ENCODE peak calls at places on chromosomes 7 and 10, in four cellular contexts. G is HepG2, Z is K562, R is SK-N-SH. F is an unnamed sample.

GRCh38 chr10:70759769-70760168 is 25.4 kb downstream of the TBATA start:
- DNase-seq in G (no peak), Z (no peak), R (no peak), F (no peak)

GRCh38 chr7:132353902-132354301 is 222.4 kb downstream of the PLXNA4 start:
- DNase-seq in G (no peak), Z (no peak), R (peak), F (no peak)

GRCh38 chr10:43043773-43044394 is 33.0 kb upstream of the RET start:
- DNase-seq in R (peak), G (no peak), Z (no peak), F (no peak)

GRCh38 chr10:93417264-93417663 is 64.9 kb downstream of the MYOF start:
- DNase-seq in R (no peak), G (no peak), Z (no peak), F (no peak)

GRCh38 chr7:69823151-69823744 is 225.0 kb downstream of the AUTS2 start:
- DNase-seq in R (no peak), G (no peak), Z (no peak), F (no peak)

GRCh38 chr7:30843741-30844482 is 67.7 kb upstream of the AQP1 start:
- DNase-seq in G (no peak), Z (no peak), R (no peak), F (no peak)

GRCh38 chr7:33845991-33846509 is 59.3 kb upstream of the BMPER start:
- DNase-seq in Z (no peak), R (no peak), G (no peak), F (no peak)

GRCh38 chr7:101784275-101785127 is 32.9 kb upstream of the CUX1 start:
- DNase-seq in R (no peak), Z (peak), G (peak), F (no peak)

GRCh38 chr7:51611937-51612336 is 295.3 kb upstream of the COBL start:
- DNase-seq in Z (no peak), R (no peak), G (no peak), F (no peak)

GRCh38 chr10:109966961-109967738 is 40.6 kb upstream of the ADD3 start:
- DNase-seq in Z (no peak), G (peak), R (peak), F (no peak)

GRCh38 chr7:75579899-75580298 is 87.8 kb downstream of the SPDYE5 start:
- DNase-seq in G (no peak), Z (no peak), R (no peak), F (no peak)

GRCh38 chr7:55345292-55345691 is 19.8 kb upstream of the LANCL2 start:
- DNase-seq in G (no peak), R (no peak), Z (no peak), F (no peak)

GRCh38 chr7:130893441-130893894 is 159.5 kb upstream of the KLF14 start:
- DNase-seq in G (peak), Z (no peak), R (no peak), F (no peak)

DNA sequence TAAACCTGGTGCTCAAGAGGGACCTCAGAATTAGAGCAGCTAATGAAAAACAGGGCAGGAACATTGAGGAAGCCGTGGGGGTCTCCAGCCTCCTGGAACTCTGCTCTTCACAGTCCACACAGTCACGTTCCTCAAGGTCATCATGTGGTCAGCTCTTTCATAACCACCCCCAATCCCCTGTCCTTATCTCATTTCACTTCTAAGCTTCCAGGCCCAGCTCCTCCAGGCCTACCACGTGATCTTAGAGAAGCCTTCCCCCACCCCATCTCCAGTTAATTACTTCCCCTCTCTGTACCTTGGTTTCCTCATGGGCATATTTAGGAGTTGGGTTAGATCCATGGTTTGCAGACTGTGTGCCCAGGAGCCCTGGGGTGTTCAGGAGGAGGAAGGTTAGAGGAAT is 106.4 kb upstream of the TCF7L2 start:
- DNase-seq in G (peak), R (no peak), Z (peak), F (no peak)
- TF ChIP-seq FOXM1 in G (no peak), R (no peak), Z (no peak), F (no peak)

GRCh38 chr7:24981544-24981951 is 1.6 kb upstream of the OSBPL3 start:
- DNase-seq in Z (no peak), R (peak), G (no peak), F (no peak)

GRCh38 chr7:24978837-24979469 is 1.0 kb downstream of the OSBPL3 start:
- DNase-seq in Z (peak), R (no peak), G (no peak), F (no peak)

GRCh38 chr7:24979863-24980694 is at the start of gene OSBPL3:
- DNase-seq in G (peak), Z (peak), R (peak), F (peak)

GRCh38 chr7:24980695-24981543 is 941 bp upstream of the OSBPL3 start:
- DNase-seq in G (no peak), R (no peak), Z (no peak), F (no peak)

GRCh38 chr7:24979470-24979862 is 512 bp downstream of the OSBPL3 start:
- DNase-seq in R (peak), Z (peak), G (peak), F (no peak)
- TF ChIP-seq REST in R (peak), Z (no peak), G (no peak), F (no peak)

GRCh38 chr10:59350558-59350957 is 11.8 kb downstream of the FAM13C start:
- DNase-seq in Z (no peak), G (no peak), R (no peak), F (no peak)

GRCh38 chr10:59342723-59343122 is 19.6 kb downstream of the FAM13C start:
- DNase-seq in R (no peak), G (no peak), Z (no peak), F (no peak)

DNA sequence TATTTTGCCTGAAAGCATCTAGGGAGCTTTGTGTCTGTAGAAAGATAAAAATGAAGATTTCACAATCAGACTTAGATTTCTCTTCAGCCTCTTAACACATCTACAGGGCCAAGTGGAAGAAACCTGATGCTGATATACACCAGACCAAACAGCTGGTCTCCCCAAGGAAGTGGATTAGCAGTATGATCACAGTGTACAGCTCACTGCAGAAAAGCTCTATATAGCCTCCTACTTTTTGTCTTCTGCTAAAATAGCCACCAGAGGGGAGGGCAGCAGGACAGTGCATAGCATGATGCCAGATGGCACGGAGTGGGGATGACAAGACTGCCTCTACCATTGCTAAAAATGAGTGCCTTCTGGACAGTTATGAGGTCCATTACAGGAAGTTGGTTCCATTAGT is 16.0 kb downstream of the FAM13C start:
- DNase-seq in Z (no peak), G (no peak), R (no peak), F (no peak)
- TF ChIP-seq FOXM1 in Z (no peak), G (no peak), R (no peak), F (no peak)

DNA sequence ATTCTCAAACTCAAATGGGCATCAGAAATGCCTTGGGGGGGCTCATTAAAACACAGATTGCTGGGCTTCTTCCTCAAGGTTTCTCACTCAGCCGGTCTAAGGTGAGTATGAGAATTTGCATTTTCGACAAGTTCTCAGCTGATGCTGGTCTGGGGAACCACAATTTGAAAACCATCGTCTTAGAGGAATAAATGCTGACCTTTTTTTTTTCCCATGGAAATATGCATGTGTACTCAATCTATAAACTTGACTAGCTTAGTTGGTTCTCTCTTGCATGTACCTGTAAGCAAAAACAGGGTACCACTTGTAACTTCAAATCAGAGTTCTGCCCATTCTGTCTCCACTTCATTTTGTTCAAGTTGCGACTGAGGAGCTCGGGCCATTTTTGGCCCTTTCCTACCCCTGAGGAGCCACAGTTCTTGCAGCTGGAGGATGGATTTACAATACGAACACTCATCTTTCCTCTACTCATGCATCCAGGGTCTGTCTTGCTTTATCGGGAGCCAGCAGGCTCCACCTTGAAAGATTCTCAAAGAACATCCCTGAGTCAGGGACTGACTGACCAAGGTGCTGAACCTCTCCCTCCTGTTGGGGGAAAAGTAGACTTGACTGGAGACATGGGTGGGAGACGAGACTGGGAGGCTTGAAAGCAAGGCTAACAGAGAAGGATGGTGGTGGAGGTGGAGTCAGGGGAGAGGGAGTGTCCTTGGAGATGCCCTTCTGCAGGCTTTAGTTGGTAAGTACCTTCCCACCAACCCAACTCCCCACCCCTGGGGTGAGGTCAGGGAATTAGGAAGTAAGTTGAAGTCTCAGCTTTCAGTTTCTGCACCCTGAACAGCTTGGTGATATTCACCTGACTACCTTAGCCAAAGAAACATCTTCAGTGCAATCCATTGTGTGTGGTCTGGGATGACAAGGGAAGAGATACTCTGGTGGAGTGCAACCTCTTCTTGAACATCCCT is 3.7 kb upstream of the MAPK8 start:
- DNase-seq in R (no peak), Z (no peak), G (no peak), F (no peak)
- TF ChIP-seq REST in R (no peak), Z (no peak), G (no peak), F (peak)

GRCh38 chr10:129727071-129727470 is 237.0 kb downstream of the EBF3 start:
- DNase-seq in Z (no peak), G (no peak), R (no peak), F (no peak)
- TF ChIP-seq FOXM1 in Z (no peak), G (no peak), R (no peak), F (no peak)

GRCh38 chr10:46030091-46030937 is at the start of gene NCOA4:
- DNase-seq in G (peak), Z (peak), R (peak), F (peak)
- TF ChIP-seq REST in G (no peak), Z (peak), R (no peak), F (no peak)

GRCh38 chr7:142440219-142441073 is 182.6 kb upstream of the PRSS58 start:
- DNase-seq in R (no peak), Z (no peak), G (peak), F (no peak)

GRCh38 chr7:142445019-142445686 is 187.3 kb upstream of the PRSS58 start:
- DNase-seq in G (no peak), R (no peak), Z (peak), F (no peak)

GRCh38 chr7:142441074-142441403 is 183.2 kb upstream of the PRSS58 start:
- DNase-seq in R (no peak), Z (no peak), G (no peak), F (no peak)

GRCh38 chr7:142439739-142440138 is 181.9 kb upstream of the PRSS58 start:
- DNase-seq in G (no peak), R (no peak), Z (no peak), F (no peak)

GRCh38 chr7:142443614-142444013 is 185.8 kb upstream of the PRSS58 start:
- DNase-seq in Z (no peak), R (no peak), G (no peak), F (no peak)
- TF ChIP-seq FOXM1 in Z (no peak), R (no peak), G (no peak), F (no peak)

DNA sequence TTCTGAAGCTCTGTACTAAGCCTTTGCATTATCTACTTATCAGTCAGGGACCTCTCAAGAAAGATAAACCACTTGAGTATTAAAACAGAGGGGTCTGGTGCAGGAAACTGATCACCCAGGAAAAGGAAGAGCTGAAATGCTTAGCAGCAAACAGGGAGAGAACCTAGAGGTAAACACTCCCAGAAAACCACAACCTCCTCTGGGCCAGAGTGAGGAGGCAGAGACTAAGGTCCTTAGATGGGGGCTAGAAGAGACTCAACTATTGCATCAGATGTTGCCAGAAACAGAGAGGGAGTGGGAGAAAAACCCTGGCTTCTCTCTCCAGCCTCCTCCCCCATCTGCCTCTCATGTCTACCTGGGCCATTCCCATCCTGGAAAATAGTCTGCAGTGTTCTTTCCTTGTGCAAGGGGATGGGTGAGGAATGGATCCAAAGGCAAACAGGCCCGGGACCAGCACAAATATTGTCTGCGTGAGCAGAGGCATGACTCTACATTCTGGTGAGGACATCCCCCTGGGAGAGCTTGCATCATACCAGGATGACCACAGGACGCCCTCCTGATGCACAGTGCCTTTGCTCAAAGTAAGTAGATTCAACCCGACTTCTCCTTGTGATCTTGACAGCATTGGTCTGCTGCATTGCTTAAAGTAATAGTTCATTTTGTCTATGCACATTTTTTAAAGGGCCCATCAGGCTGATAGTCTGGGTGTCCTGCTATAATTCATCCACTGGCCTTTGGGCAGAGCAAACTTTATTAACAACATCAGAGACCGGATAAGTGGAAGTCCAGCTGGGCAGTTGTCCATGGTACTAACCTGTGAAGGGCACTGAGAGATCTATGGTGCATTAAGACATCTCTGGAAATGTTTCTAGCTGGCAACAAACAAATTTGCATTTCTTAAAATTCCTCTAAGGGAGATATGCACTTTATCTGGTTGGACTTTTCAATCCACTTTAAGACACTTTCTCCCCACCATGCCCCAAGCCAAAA is 22.4 kb upstream of the ODAD2 start:
- DNase-seq in G (no peak), Z (no peak), R (no peak), F (no peak)
- TF ChIP-seq REST in G (peak), Z (no peak), R (peak), F (no peak)

GRCh38 chr7:99270702-99271101 is 1.9 kb upstream of the MYH16 start:
- DNase-seq in R (no peak), Z (peak), G (peak), F (no peak)
- TF ChIP-seq FOXM1 in R (no peak), Z (no peak), G (no peak), F (no peak)

F was measured in GM12878.